ENCODE peak calls at places on chromosome 19, in six cellular contexts. One of them, this sample, is unnamed.

GRCh38 chr19:38805180-38805579 is 7.6 kb downstream of the LGALS4 start:
- DNase-seq in stimulated activated CD8-positive, alpha-beta memory T cell treated with anti-CD3 and anti-CD28 coated beads, Interleukin-15, amount 100 ng/mL, for 24 hours: no peak
- DNase-seq in stimulated activated CD4-positive, alpha-beta T cell treated with anti-CD3 and anti-CD28 coated beads, Interleukin-2, amount 100 ng/mL, for 48 hours: no peak
- DNase-seq in GM23248: no peak
- DNase-seq in naive thymus-derived CD8-positive, alpha-beta T cell: no peak
- DNase-seq in esophagus muscularis mucosa: no peak
- DNase-seq in this sample: no peak

GRCh38 chr19:28929026-28929425 is 283.9 kb downstream of the UQCRFS1 start:
- DNase-seq in stimulated activated CD4-positive, alpha-beta T cell treated with anti-CD3 and anti-CD28 coated beads, Interleukin-2, amount 100 ng/mL, for 48 hours: no peak
- DNase-seq in stimulated activated CD8-positive, alpha-beta memory T cell treated with anti-CD3 and anti-CD28 coated beads, Interleukin-15, amount 100 ng/mL, for 24 hours: no peak
- DNase-seq in GM23248: peak
- DNase-seq in esophagus muscularis mucosa: no peak
- DNase-seq in naive thymus-derived CD8-positive, alpha-beta T cell: no peak
- DNase-seq in this sample: no peak

GRCh38 chr19:37218592-37218935 is 550 bp downstream of the ZNF383 start:
- DNase-seq in stimulated activated CD4-positive, alpha-beta T cell treated with anti-CD3 and anti-CD28 coated beads, Interleukin-2, amount 100 ng/mL, for 48 hours: no peak
- DNase-seq in stimulated activated CD8-positive, alpha-beta memory T cell treated with anti-CD3 and anti-CD28 coated beads, Interleukin-15, amount 100 ng/mL, for 24 hours: no peak
- DNase-seq in naive thymus-derived CD8-positive, alpha-beta T cell: no peak
- DNase-seq in esophagus muscularis mucosa: no peak
- DNase-seq in GM23248: peak
- DNase-seq in this sample: no peak

GRCh38 chr19:38383184-38383583 is 4.7 kb downstream of the GGN start:
- DNase-seq in stimulated activated CD4-positive, alpha-beta T cell treated with anti-CD3 and anti-CD28 coated beads, Interleukin-2, amount 100 ng/mL, for 48 hours: no peak
- DNase-seq in stimulated activated CD8-positive, alpha-beta memory T cell treated with anti-CD3 and anti-CD28 coated beads, Interleukin-15, amount 100 ng/mL, for 24 hours: no peak
- DNase-seq in GM23248: no peak
- DNase-seq in naive thymus-derived CD8-positive, alpha-beta T cell: no peak
- DNase-seq in esophagus muscularis mucosa: no peak
- DNase-seq in this sample: no peak

GRCh38 chr19:6278740-6279619 is 795 bp downstream of the MLLT1 start:
- DNase-seq in stimulated activated CD8-positive, alpha-beta memory T cell treated with anti-CD3 and anti-CD28 coated beads, Interleukin-15, amount 100 ng/mL, for 24 hours: no peak
- DNase-seq in esophagus muscularis mucosa: no peak
- DNase-seq in GM23248: peak
- DNase-seq in stimulated activated CD4-positive, alpha-beta T cell treated with anti-CD3 and anti-CD28 coated beads, Interleukin-2, amount 100 ng/mL, for 48 hours: no peak
- DNase-seq in naive thymus-derived CD8-positive, alpha-beta T cell: peak
- DNase-seq in this sample: no peak

GRCh38 chr19:18940791-18941627 is at the start of gene HOMER3:
- DNase-seq in stimulated activated CD8-positive, alpha-beta memory T cell treated with anti-CD3 and anti-CD28 coated beads, Interleukin-15, amount 100 ng/mL, for 24 hours: peak
- DNase-seq in esophagus muscularis mucosa: no peak
- DNase-seq in GM23248: peak
- DNase-seq in naive thymus-derived CD8-positive, alpha-beta T cell: peak
- DNase-seq in stimulated activated CD4-positive, alpha-beta T cell treated with anti-CD3 and anti-CD28 coated beads, Interleukin-2, amount 100 ng/mL, for 48 hours: peak
- DNase-seq in this sample: peak

GRCh38 chr19:11489378-11489777 is 8.5 kb upstream of the ELAVL3 start:
- DNase-seq in stimulated activated CD4-positive, alpha-beta T cell treated with anti-CD3 and anti-CD28 coated beads, Interleukin-2, amount 100 ng/mL, for 48 hours: no peak
- DNase-seq in GM23248: no peak
- DNase-seq in esophagus muscularis mucosa: no peak
- DNase-seq in naive thymus-derived CD8-positive, alpha-beta T cell: no peak
- DNase-seq in stimulated activated CD8-positive, alpha-beta memory T cell treated with anti-CD3 and anti-CD28 coated beads, Interleukin-15, amount 100 ng/mL, for 24 hours: no peak
- DNase-seq in this sample: no peak

GRCh38 chr19:2048959-2049740 is 1.9 kb downstream of the MKNK2 start:
- DNase-seq in GM23248: peak
- DNase-seq in stimulated activated CD4-positive, alpha-beta T cell treated with anti-CD3 and anti-CD28 coated beads, Interleukin-2, amount 100 ng/mL, for 48 hours: no peak
- DNase-seq in stimulated activated CD8-positive, alpha-beta memory T cell treated with anti-CD3 and anti-CD28 coated beads, Interleukin-15, amount 100 ng/mL, for 24 hours: no peak
- DNase-seq in naive thymus-derived CD8-positive, alpha-beta T cell: no peak
- DNase-seq in esophagus muscularis mucosa: no peak
- DNase-seq in this sample: no peak

GRCh38 chr19:15562861-15563260 is 52.2 kb upstream of the CYP4F8 start:
- DNase-seq in GM23248: peak
- DNase-seq in stimulated activated CD4-positive, alpha-beta T cell treated with anti-CD3 and anti-CD28 coated beads, Interleukin-2, amount 100 ng/mL, for 48 hours: no peak
- DNase-seq in naive thymus-derived CD8-positive, alpha-beta T cell: no peak
- DNase-seq in esophagus muscularis mucosa: no peak
- DNase-seq in stimulated activated CD8-positive, alpha-beta memory T cell treated with anti-CD3 and anti-CD28 coated beads, Interleukin-15, amount 100 ng/mL, for 24 hours: no peak
- DNase-seq in this sample: no peak

GRCh38 chr19:35291916-35292315 is at the start of gene MAG:
- DNase-seq in GM23248: no peak
- DNase-seq in esophagus muscularis mucosa: no peak
- DNase-seq in stimulated activated CD8-positive, alpha-beta memory T cell treated with anti-CD3 and anti-CD28 coated beads, Interleukin-15, amount 100 ng/mL, for 24 hours: no peak
- DNase-seq in stimulated activated CD4-positive, alpha-beta T cell treated with anti-CD3 and anti-CD28 coated beads, Interleukin-2, amount 100 ng/mL, for 48 hours: no peak
- DNase-seq in naive thymus-derived CD8-positive, alpha-beta T cell: no peak
- DNase-seq in this sample: no peak

GRCh38 chr19:751501-752341 is 809 bp downstream of the MISP start:
- DNase-seq in GM23248: peak
- DNase-seq in naive thymus-derived CD8-positive, alpha-beta T cell: no peak
- DNase-seq in esophagus muscularis mucosa: no peak
- DNase-seq in stimulated activated CD8-positive, alpha-beta memory T cell treated with anti-CD3 and anti-CD28 coated beads, Interleukin-15, amount 100 ng/mL, for 24 hours: no peak
- DNase-seq in stimulated activated CD4-positive, alpha-beta T cell treated with anti-CD3 and anti-CD28 coated beads, Interleukin-2, amount 100 ng/mL, for 48 hours: no peak
- DNase-seq in this sample: no peak

GRCh38 chr19:15464394-15465385 is at the start of gene RASAL3:
- DNase-seq in stimulated activated CD8-positive, alpha-beta memory T cell treated with anti-CD3 and anti-CD28 coated beads, Interleukin-15, amount 100 ng/mL, for 24 hours: peak
- DNase-seq in GM23248: no peak
- DNase-seq in naive thymus-derived CD8-positive, alpha-beta T cell: peak
- DNase-seq in stimulated activated CD4-positive, alpha-beta T cell treated with anti-CD3 and anti-CD28 coated beads, Interleukin-2, amount 100 ng/mL, for 48 hours: peak
- DNase-seq in esophagus muscularis mucosa: no peak
- DNase-seq in this sample: peak

GRCh38 chr19:19409235-19410030 is 4.0 kb downstream of the GATAD2A start:
- DNase-seq in esophagus muscularis mucosa: no peak
- DNase-seq in stimulated activated CD4-positive, alpha-beta T cell treated with anti-CD3 and anti-CD28 coated beads, Interleukin-2, amount 100 ng/mL, for 48 hours: no peak
- DNase-seq in stimulated activated CD8-positive, alpha-beta memory T cell treated with anti-CD3 and anti-CD28 coated beads, Interleukin-15, amount 100 ng/mL, for 24 hours: no peak
- DNase-seq in GM23248: no peak
- DNase-seq in naive thymus-derived CD8-positive, alpha-beta T cell: no peak
- DNase-seq in this sample: no peak

GRCh38 chr19:7304200-7304599 is 10.0 kb upstream of the INSR start:
- DNase-seq in naive thymus-derived CD8-positive, alpha-beta T cell: no peak
- DNase-seq in GM23248: peak
- DNase-seq in stimulated activated CD8-positive, alpha-beta memory T cell treated with anti-CD3 and anti-CD28 coated beads, Interleukin-15, amount 100 ng/mL, for 24 hours: no peak
- DNase-seq in stimulated activated CD4-positive, alpha-beta T cell treated with anti-CD3 and anti-CD28 coated beads, Interleukin-2, amount 100 ng/mL, for 48 hours: no peak
- DNase-seq in esophagus muscularis mucosa: no peak
- DNase-seq in this sample: no peak